ENCODE peak calls at places on chromosomes 5 and 9, in five cellular contexts. Z is nephron progenitor cell, P is MM.1S, S is ascending aorta, I is progenitor cell of endocrine pancreas. F is an unnamed sample.

GRCh38 chr5:171483453-171484177 is 64.2 kb downstream of the FGF18 start:
- DNase-seq in Z (no peak), P (no peak), S (peak), I (no peak), F (peak)

GRCh38 chr5:172741206-172741582 is 29.8 kb downstream of the DUSP1 start:
- DNase-seq in Z (no peak), P (no peak), S (no peak), I (no peak), F (no peak)

GRCh38 chr5:180602481-180603075 is 11.3 kb upstream of the SCGB3A1 start:
- DNase-seq in Z (peak), P (no peak), S (peak), I (no peak), F (no peak)

GRCh38 chr5:125277494-125278154 is 531.2 kb upstream of the ZNF608 start:
- DNase-seq in Z (no peak), P (no peak), S (no peak), I (no peak), F (no peak)

GRCh38 chr5:57696906-57697590 is 214.4 kb upstream of the ACTBL2 start:
- DNase-seq in Z (no peak), P (no peak), S (no peak), I (no peak), F (no peak)

GRCh38 chr5:116574682-116575634 is at the start of gene SEMA6A:
- DNase-seq in Z (peak), P (peak), S (peak), I (peak), F (peak)

GRCh38 chr5:15285901-15286583 is 213.9 kb upstream of the FBXL7 start:
- DNase-seq in Z (no peak), P (no peak), S (no peak), I (no peak), F (no peak)

GRCh38 chr5:122153230-122153629 is 23.9 kb downstream of the ZNF474 start:
- DNase-seq in Z (no peak), P (no peak), S (no peak), I (no peak), F (no peak)

GRCh38 chr5:163440954-163441353 is 3.6 kb downstream of the CCNG1 start:
- DNase-seq in Z (no peak), P (no peak), S (no peak), I (no peak), F (no peak)

GRCh38 chr9:126395439-126396212 is 69.0 kb downstream of the MVB12B start:
- DNase-seq in Z (no peak), P (no peak), S (no peak), I (no peak), F (no peak)

GRCh38 chr9:93244510-93245436 is 60.8 kb downstream of the WNK2 start:
- DNase-seq in Z (no peak), P (peak), S (no peak), I (no peak), F (no peak)

F was measured in GOT3.